ENCODE peak calls at places on chromosomes 7 and 10, in four cellular contexts. A, U, W and I are unnamed samples.

GRCh38 chr10:17228081-17229015 is at the start of gene VIM:
- DNase-seq in A (peak), W (peak), U (peak), I (peak)

GRCh38 chr7:5709347-5709950 is 72.0 kb downstream of the RNF216 start:
- DNase-seq in W (no peak), U (no peak), A (no peak), I (no peak)

GRCh38 chr7:17558558-17559332 is 260.3 kb downstream of the AHR start:
- DNase-seq in W (peak), A (no peak), U (no peak), I (no peak)

GRCh38 chr7:120131096-120131839 is 141.7 kb upstream of the KCND2 start:
- DNase-seq in W (no peak), A (no peak), U (no peak), I (no peak)

GRCh38 chr10:373015-373414 is 237.8 kb downstream of the ZMYND11 start:
- DNase-seq in U (no peak), W (peak), A (no peak), I (no peak)

GRCh38 chr10:109895095-109895818 is 28.1 kb downstream of the XPNPEP1 start:
- DNase-seq in A (peak), U (no peak), W (no peak), I (no peak)

GRCh38 chr7:88202799-88203198 is 17.0 kb downstream of the SRI start:
- DNase-seq in A (no peak), W (no peak), U (no peak), I (no peak)

GRCh38 chr7:127347567-127348246 is 44.8 kb downstream of the ZNF800 start:
- DNase-seq in U (peak), A (peak), W (peak), I (no peak)

GRCh38 chr7:130210181-130210935 is 2.7 kb downstream of the SSMEM1 start:
- DNase-seq in W (no peak), U (peak), A (no peak), I (peak)

GRCh38 chr7:140899883-140900282 is 24.8 kb downstream of the BRAF start:
- DNase-seq in U (no peak), W (no peak), A (no peak), I (no peak)

GRCh38 chr10:116002735-116003134 is 270.3 kb downstream of the GFRA1 start:
- DNase-seq in U (no peak), A (no peak), W (no peak), I (no peak)

GRCh38 chr10:29119374-29119773 is 169.5 kb upstream of the LYZL1 start:
- DNase-seq in U (peak), W (peak), A (no peak), I (no peak)

GRCh38 chr7:158024881-158025280 is 562.7 kb downstream of the PTPRN2 start:
- DNase-seq in U (no peak), A (no peak), W (no peak), I (no peak)

GRCh38 chr10:88983939-88984338 is 6.7 kb upstream of the FAS start:
- DNase-seq in W (no peak), U (no peak), A (no peak), I (no peak)

GRCh38 chr10:28087675-28088351 is 88.9 kb upstream of the ODAD2 start:
- DNase-seq in W (no peak), U (peak), A (no peak), I (peak)

GRCh38 chr7:65938336-65938895 is 43.6 kb downstream of the GUSB start:
- DNase-seq in W (no peak), A (no peak), U (no peak), I (no peak)

GRCh38 chr10:133131754-133132710 is 28.0 kb upstream of the KNDC1 start:
- DNase-seq in A (peak), U (no peak), W (no peak), I (no peak)

GRCh38 chr10:102065561-102066420 is 642 bp downstream of the HPS6 start:
- DNase-seq in W (peak), A (no peak), U (no peak), I (no peak)

GRCh38 chr7:25669300-25669781 is 441.1 kb upstream of the NPVF start:
- DNase-seq in W (no peak), A (no peak), U (no peak), I (no peak)

GRCh38 chr7:66920769-66921395 is at the start of gene TMEM248:
- DNase-seq in A (peak), W (peak), U (peak), I (peak)

GRCh38 chr7:101913247-101913721 is 95.9 kb downstream of the CUX1 start:
- DNase-seq in A (peak), U (no peak), W (no peak), I (no peak)

GRCh38 chr10:89869180-89869579 is 167.8 kb downstream of the KIF20B start:
- DNase-seq in W (peak), A (no peak), U (no peak), I (no peak)

GRCh38 chr10:114492351-114493037 is 88.2 kb upstream of the AFAP1L2 start:
- DNase-seq in A (no peak), W (no peak), U (peak), I (peak)

GRCh38 chr7:129083525-129083924 is 28.6 kb upstream of the TNPO3 start:
- DNase-seq in A (no peak), U (no peak), W (no peak), I (no peak)

GRCh38 chr7:74334026-74334425 is 44.8 kb downstream of the CLIP2 start:
- DNase-seq in W (no peak), A (no peak), U (no peak), I (peak)

GRCh38 chr10:132404911-132405462 is 8.0 kb downstream of the PWWP2B start:
- DNase-seq in U (no peak), A (no peak), W (no peak), I (no peak)

GRCh38 chr7:128405345-128406146 is 4.2 kb downstream of the IMPDH1 start:
- DNase-seq in U (peak), W (peak), A (no peak), I (no peak)

GRCh38 chr7:151876899-151877777 is at the start of gene PRKAG2:
- DNase-seq in U (peak), W (peak), A (peak), I (peak)

GRCh38 chr7:2100278-2101205 is 132.2 kb downstream of the MAD1L1 start:
- DNase-seq in U (no peak), A (no peak), W (peak), I (no peak)
- TF ChIP-seq CTCF in U (no peak), A (no peak), W (peak), I (peak)

GRCh38 chr10:52313350-52314006 is 603 bp upstream of the DKK1 start:
- DNase-seq in W (peak), A (no peak), U (no peak), I (no peak)

GRCh38 chr10:52316500-52316899 is 2.4 kb downstream of the DKK1 start:
- DNase-seq in A (no peak), W (no peak), U (no peak), I (no peak)

GRCh38 chr10:52316005-52316404 is 1.9 kb downstream of the DKK1 start:
- DNase-seq in A (no peak), W (no peak), U (no peak), I (no peak)

GRCh38 chr10:52314007-52314821 is at the start of gene DKK1:
- DNase-seq in U (peak), W (peak), A (peak), I (peak)

GRCh38 chr10:52314822-52315552 is 906 bp downstream of the DKK1 start:
- DNase-seq in A (peak), U (peak), W (peak), I (no peak)
- H3K27ac ChIP-seq in A (peak), U (peak), W (no peak), I (peak)

GRCh38 chr10:66925896-66926719 is at the start of gene LRRTM3:
- DNase-seq in U (peak), W (peak), A (peak), I (peak)

GRCh38 chr10:66928000-66928770 is 2.3 kb downstream of the LRRTM3 start:
- DNase-seq in W (peak), U (no peak), A (peak), I (no peak)

GRCh38 chr10:66927271-66927950 is 1.6 kb downstream of the LRRTM3 start:
- DNase-seq in U (no peak), W (no peak), A (no peak), I (no peak)

GRCh38 chr10:66928791-66929190 is 3.0 kb downstream of the LRRTM3 start:
- DNase-seq in U (no peak), A (no peak), W (no peak), I (no peak)

GRCh38 chr10:66926841-66927240 is 1.0 kb downstream of the LRRTM3 start:
- DNase-seq in U (no peak), A (no peak), W (no peak), I (no peak)
- TF ChIP-seq CTCF in U (no peak), A (no peak), W (no peak), I (no peak)

GRCh38 chr10:125137601-125138438 is 22.5 kb downstream of the CTBP2 start:
- DNase-seq in A (peak), W (peak), U (no peak), I (no peak)
- H3K27ac ChIP-seq in A (no peak), W (peak), U (peak), I (no peak)